ENCODE peak calls at places on chromosomes 6 and 20, in six cellular contexts. J is MM.1S, N is lower leg skin, U is psoas muscle, V is endothelial cell, O is omental fat pad. P is an unnamed sample.

GRCh38 chr6:48744948-48745347 is 634.0 kb upstream of the PTCHD4 start:
- DNase-seq in U (no peak), N (no peak), J (no peak), O (no peak), V (no peak), P (no peak)

GRCh38 chr6:159134701-159135364 is 34.4 kb upstream of the FNDC1 start:
- DNase-seq in O (peak; percentile 72), V (peak; percentile 79), N (no peak), J (peak; percentile 48), U (peak; percentile 55), P (peak; percentile 75)

GRCh38 chr6:142696689-142697088 is 248.3 kb downstream of the HIVEP2 start:
- DNase-seq in J (no peak), U (peak; percentile 29), V (no peak), O (no peak), N (no peak), P (no peak)

GRCh38 chr6:10343320-10343719 is 71.6 kb downstream of the TFAP2A start:
- DNase-seq in V (no peak), O (no peak), U (no peak), N (no peak), J (no peak), P (no peak)

GRCh38 chr6:37807656-37808055 is 11.9 kb upstream of the ZFAND3 start:
- DNase-seq in O (no peak), U (peak; percentile 35), J (no peak), V (no peak), N (no peak), P (no peak)

GRCh38 chr6:102150549-102150948 is 757.0 kb downstream of the GRIK2 start:
- DNase-seq in N (no peak), O (no peak), U (no peak), V (no peak), J (no peak), P (no peak)

GRCh38 chr20:4978050-4978918 is 23.0 kb downstream of the SLC23A2 start:
- DNase-seq in O (no peak), U (no peak), N (no peak), V (no peak), J (no peak), P (no peak)

GRCh38 chr6:104325341-104326172 is 534.2 kb downstream of the HACE1 start:
- DNase-seq in O (no peak), U (no peak), N (no peak), J (peak; percentile 35), V (peak; percentile 20), P (peak; percentile 20)

GRCh38 chr6:47145212-47145611 is 103.1 kb upstream of the ADGRF1 start:
- DNase-seq in U (no peak), J (no peak), N (no peak), O (no peak), V (no peak), P (no peak)

GRCh38 chr6:44696686-44697085 is 309.2 kb downstream of the CDC5L start:
- DNase-seq in V (no peak), U (no peak), J (no peak), N (no peak), O (no peak), P (no peak)

GRCh38 chr6:155915651-155916050 is 460.0 kb upstream of the NOX3 start:
- DNase-seq in O (no peak), J (no peak), N (no peak), V (no peak), U (no peak), P (no peak)

GRCh38 chr6:155913816-155914215 is 458.2 kb upstream of the NOX3 start:
- DNase-seq in U (no peak), J (no peak), N (no peak), O (no peak), V (no peak), P (no peak)

GRCh38 chr6:155916870-155917624 is 461.4 kb upstream of the NOX3 start:
- DNase-seq in J (no peak), O (no peak), U (no peak), N (no peak), V (no peak), P (no peak)
- TF ChIP-seq CTCF in J (no peak), O (no peak), U (no peak), N (no peak), V (no peak), P (no peak)

DNA sequence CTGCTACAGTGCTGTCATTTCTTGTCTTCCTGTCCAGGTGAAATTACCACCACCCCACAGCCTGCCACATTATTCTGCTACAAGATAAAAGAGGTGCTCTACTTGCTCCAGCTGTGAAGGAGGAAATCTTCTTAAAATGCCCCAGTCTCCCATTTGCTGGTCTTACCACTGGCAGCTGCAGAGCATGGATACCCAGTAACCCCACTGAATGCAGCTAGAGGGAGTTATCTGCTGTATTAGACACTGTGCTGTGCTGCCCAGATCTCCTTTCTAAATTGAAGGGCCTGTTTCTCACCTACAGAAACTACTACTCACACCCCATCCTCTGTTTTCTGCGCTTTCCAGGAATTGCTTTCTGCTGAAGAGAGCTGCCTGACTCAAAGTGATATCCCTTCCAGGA is 517.8 kb downstream of the PKHD1 start:
- DNase-seq in V (no peak), U (no peak), O (no peak), J (no peak), N (no peak), P (no peak)
- TF ChIP-seq CTCF in V (no peak), U (no peak), O (no peak), J (no peak), N (no peak), P (peak; percentile 6)

GRCh38 chr6:4912559-4912958 is 91.3 kb downstream of the RPP40 start:
- DNase-seq in U (no peak), J (no peak), V (no peak), N (no peak), O (no peak), P (no peak)
- TF ChIP-seq CTCF in U (no peak), J (no peak), V (no peak), N (no peak), O (no peak), P (no peak)

DNA sequence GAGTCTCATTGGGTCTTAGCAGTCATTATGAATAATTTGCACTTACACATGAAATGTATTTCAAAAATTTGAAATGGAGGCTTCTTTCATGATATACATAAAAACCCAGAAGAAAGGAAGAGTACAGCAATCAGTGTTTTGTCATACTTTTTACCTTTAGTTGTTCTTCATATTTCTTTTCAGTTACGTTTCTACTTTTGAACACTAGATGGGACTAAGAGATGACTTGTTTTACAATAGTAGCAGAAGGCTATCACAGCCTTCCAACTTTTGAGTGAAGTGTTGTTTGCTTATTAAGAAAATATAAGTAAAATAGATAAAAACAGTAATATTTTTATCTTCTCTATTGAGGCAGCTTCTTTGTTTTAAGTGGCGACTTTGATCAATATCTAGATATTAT is 58.1 kb downstream of the L3MBTL3 start:
- DNase-seq in J (no peak), N (no peak), V (no peak), U (no peak), O (no peak), P (no peak)
- TF ChIP-seq CTCF in J (no peak), N (no peak), V (no peak), U (no peak), O (no peak), P (peak; percentile 32)

DNA sequence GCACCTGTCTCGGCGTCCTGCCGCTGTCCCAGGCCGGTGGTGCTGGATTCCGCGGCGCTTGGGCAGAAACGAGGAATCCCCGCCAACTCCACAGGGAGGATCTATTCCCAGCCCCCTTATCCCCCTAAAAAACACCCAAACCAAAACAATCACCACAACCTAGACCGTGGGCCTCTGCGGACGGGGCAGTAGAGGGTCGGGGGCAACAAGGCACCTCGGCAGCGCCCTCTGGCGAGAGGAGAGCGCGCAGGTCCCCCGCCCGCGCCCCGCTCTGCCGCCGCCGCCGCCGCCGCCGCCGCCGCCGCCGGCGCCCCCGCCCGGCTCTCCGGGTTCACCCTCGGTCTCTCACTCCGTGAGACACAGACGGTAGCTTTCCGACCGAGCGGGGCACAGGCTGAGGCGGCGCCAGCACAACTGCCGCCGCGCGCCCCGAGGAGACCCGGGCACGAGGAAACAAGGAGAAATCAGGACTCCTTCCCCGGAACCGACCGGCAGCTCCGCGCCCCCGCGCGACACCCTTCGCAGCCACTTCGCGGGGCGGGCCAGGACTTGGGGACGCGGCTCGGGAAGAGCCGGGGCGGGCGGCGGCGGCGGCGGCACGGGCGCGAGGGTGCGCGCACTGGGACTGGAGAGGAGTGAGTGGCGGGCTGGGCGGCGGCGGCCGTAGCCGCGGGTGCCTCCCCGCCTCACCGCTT is at the start of gene SLC35F1:
- DNase-seq in O (no peak), U (peak; percentile 25), N (no peak), V (peak; percentile 66), J (peak; percentile 70), P (peak; percentile 71)
- TF ChIP-seq CTCF in O (no peak), U (peak; percentile 39), N (no peak), V (peak; percentile 35), J (peak; percentile 54), P (peak; percentile 67)

GRCh38 chr6:113875470-113875869 is 18.3 kb downstream of the MARCKS start:
- DNase-seq in O (no peak), U (no peak), J (peak; percentile 25), V (no peak), N (no peak), P (no peak)

GRCh38 chr6:113881473-113881980 is 24.4 kb downstream of the MARCKS start:
- DNase-seq in N (no peak), V (no peak), J (no peak), U (no peak), O (no peak), P (no peak)

GRCh38 chr6:113882341-113882740 is 25.2 kb downstream of the MARCKS start:
- DNase-seq in O (no peak), V (no peak), N (no peak), J (no peak), U (no peak), P (no peak)

GRCh38 chr6:113876654-113877053 is 19.5 kb downstream of the MARCKS start:
- DNase-seq in U (no peak), O (no peak), J (no peak), N (no peak), V (no peak), P (no peak)

DNA sequence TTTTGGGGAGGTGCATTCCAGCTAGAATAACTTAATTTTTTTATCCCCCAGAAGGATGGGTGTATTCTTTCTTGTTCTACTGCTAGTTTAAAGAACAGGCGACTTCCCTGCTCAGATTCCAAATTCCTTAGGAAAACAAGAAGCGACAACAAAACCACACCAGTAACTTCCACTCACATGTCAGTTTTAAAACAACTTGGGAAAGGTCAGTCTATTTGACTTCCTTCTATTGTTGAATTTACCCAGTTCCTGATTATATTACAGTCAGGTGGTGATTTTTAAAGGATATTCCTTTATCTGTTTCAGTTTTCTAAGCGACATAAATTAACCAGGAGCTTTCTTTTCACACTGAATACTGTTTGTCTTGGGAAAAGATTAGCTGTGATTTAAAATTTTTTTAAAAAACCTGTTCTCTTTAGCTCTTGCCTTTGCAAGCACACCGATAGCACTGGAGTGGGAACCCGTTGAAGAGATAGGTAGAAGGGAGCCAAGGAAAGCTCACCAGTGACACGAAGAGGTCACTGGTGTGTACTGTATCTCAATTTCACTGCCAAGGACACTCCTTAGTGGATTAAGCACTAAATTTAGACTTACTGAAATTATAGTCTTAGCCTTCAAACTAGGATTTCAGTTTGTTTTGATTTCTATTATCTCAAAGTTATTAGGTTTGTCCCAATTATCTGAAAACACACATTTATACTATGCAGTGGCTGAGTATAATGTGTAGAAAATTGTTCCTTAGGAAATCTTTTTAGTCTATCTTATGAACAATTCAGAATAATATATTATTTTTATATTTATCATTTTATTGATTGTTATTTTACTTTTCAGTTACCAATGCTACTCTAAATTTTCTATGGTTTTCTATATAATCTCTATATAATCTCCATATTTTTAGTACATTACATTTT is 22.3 kb downstream of the MARCKS start:
- DNase-seq in J (peak; percentile 66), N (no peak), O (no peak), U (no peak), V (peak; percentile 52), P (peak; percentile 30)
- TF ChIP-seq CTCF in J (peak; percentile 75), N (no peak), O (no peak), U (peak; percentile 83), V (no peak), P (peak; percentile 89)